ENCODE peak calls at places on chromosomes 6 and 20, in six cellular contexts. F, M, O, C, P and H are unnamed samples.
A peak's percentile ranks its signal among the peaks of the same experiment; 100 is the strongest.

GRCh38 chr20:23445596-23446217 is 6.2 kb downstream of the CSTL1 start:
- DNase-seq in C (no peak), P (no peak), O (no peak), F (peak; percentile 83), M (peak; percentile 93), H (no peak)

GRCh38 chr6:165456327-165456726 is 146.9 kb upstream of the C6orf118 start:
- DNase-seq in F (peak; percentile 29), M (no peak), O (no peak), P (no peak), C (no peak), H (no peak)

GRCh38 chr6:109424946-109425345 is 15.5 kb downstream of the PPIL6 start:
- DNase-seq in P (no peak), C (no peak), F (peak; percentile 10), M (no peak), O (no peak), H (no peak)

GRCh38 chr6:159445351-159445750 is 247.7 kb downstream of the SOD2 start:
- DNase-seq in F (no peak), O (no peak), C (no peak), P (no peak), M (no peak), H (no peak)

GRCh38 chr6:68880050-68880449 is 245.0 kb downstream of the ADGRB3 start:
- DNase-seq in M (no peak), F (no peak), O (no peak), C (no peak), P (no peak), H (no peak)

GRCh38 chr6:45816674-45817297 is 198.9 kb downstream of the CLIC5 start:
- DNase-seq in O (no peak), P (no peak), F (peak; percentile 26), M (no peak), C (no peak), H (no peak)

GRCh38 chr6:56335733-56336132 is 88.4 kb upstream of the COL21A1 start:
- DNase-seq in C (no peak), O (no peak), M (peak; percentile 95), F (peak; percentile 94), P (no peak), H (no peak)

GRCh38 chr6:17628873-17629272 is 28.8 kb downstream of the FAM8A1 start:
- DNase-seq in P (no peak), F (no peak), M (no peak), C (no peak), O (no peak), H (no peak)

GRCh38 chr6:112979830-112980229 is 632.7 kb downstream of the RFPL4B start:
- DNase-seq in C (no peak), O (no peak), F (no peak), M (peak; percentile 39), P (no peak), H (peak; percentile 17)

GRCh38 chr20:52290602-52291001 is 99.0 kb upstream of the ZFP64 start:
- DNase-seq in M (no peak), C (no peak), P (no peak), O (no peak), F (no peak), H (no peak)

GRCh38 chr6:34243131-34243771 is 5.6 kb downstream of the SMIM29 start:
- DNase-seq in O (no peak), P (no peak), M (peak; percentile 67), F (peak; percentile 77), C (peak; percentile 37), H (no peak)

GRCh38 chr6:42498473-42499128 is 46.9 kb upstream of the TRERF1 start:
- DNase-seq in M (peak; percentile 3), F (no peak), P (peak; percentile 81), O (no peak), C (no peak), H (no peak)

GRCh38 chr20:36847009-36847709 is 28.8 kb upstream of the TLDC2 start:
- DNase-seq in M (no peak), O (no peak), C (peak; percentile 72), P (peak; percentile 40), F (peak; percentile 83), H (peak; percentile 78)

GRCh38 chr6:82205793-82206425 is 41.6 kb downstream of the IBTK start:
- DNase-seq in P (peak; percentile 37), F (peak; percentile 15), M (no peak), O (no peak), C (no peak), H (no peak)

GRCh38 chr20:50460608-50461268 is 49.4 kb upstream of the PTPN1 start:
- DNase-seq in F (peak; percentile 75), M (peak; percentile 97), C (peak; percentile 90), O (peak; percentile 63), P (peak; percentile 83), H (peak; percentile 95)

GRCh38 chr6:167210375-167211295 is 52.9 kb upstream of the GPR31 start:
- DNase-seq in F (no peak), M (no peak), O (peak; percentile 59), C (no peak), P (no peak), H (no peak)

GRCh38 chr6:111503660-111504059 is 20.6 kb upstream of the REV3L start:
- DNase-seq in C (no peak), F (peak; percentile 19), M (no peak), P (no peak), O (no peak), H (no peak)

GRCh38 chr6:17093692-17094091 is 8.2 kb upstream of the STMND1 start:
- DNase-seq in O (no peak), F (no peak), M (peak; percentile 62), C (no peak), P (peak; percentile 27), H (no peak)

GRCh38 chr6:33672808-33673207 is 38.7 kb downstream of the UQCC2 start:
- DNase-seq in M (peak; percentile 93), O (no peak), C (no peak), P (no peak), F (peak; percentile 95), H (peak; percentile 92)

GRCh38 chr20:38700926-38701325 is 23.4 kb upstream of the SLC32A1 start:
- DNase-seq in O (no peak), C (no peak), F (no peak), M (no peak), P (no peak), H (no peak)

GRCh38 chr20:50548396-50548795 is 38.2 kb downstream of the PTPN1 start:
- DNase-seq in F (no peak), O (no peak), P (no peak), C (no peak), M (no peak), H (no peak)

GRCh38 chr20:4110885-4111284 is 95.5 kb upstream of the RNF24 start:
- DNase-seq in M (no peak), F (no peak), C (no peak), P (no peak), O (no peak), H (no peak)

GRCh38 chr20:4406627-4407026 is 315.1 kb upstream of the PRND start:
- DNase-seq in O (no peak), F (peak; percentile 88), P (no peak), C (no peak), M (peak; percentile 69), H (no peak)

GRCh38 chr20:48617481-48617880 is 210.3 kb downstream of the PREX1 start:
- DNase-seq in F (no peak), C (no peak), O (no peak), P (no peak), M (no peak), H (no peak)

GRCh38 chr20:22525821-22526220 is 58.6 kb downstream of the FOXA2 start:
- DNase-seq in M (no peak), O (no peak), F (no peak), P (no peak), C (no peak), H (no peak)

GRCh38 chr6:7390218-7390878 is 740 bp downstream of the RIOK1 start:
- DNase-seq in M (no peak), F (peak; percentile 76), P (no peak), C (no peak), O (no peak), H (no peak)
- TF ChIP-seq CTCF in M (peak; percentile 41), F (no peak), P (no peak), C (no peak), O (no peak), H (no peak)

DNA sequence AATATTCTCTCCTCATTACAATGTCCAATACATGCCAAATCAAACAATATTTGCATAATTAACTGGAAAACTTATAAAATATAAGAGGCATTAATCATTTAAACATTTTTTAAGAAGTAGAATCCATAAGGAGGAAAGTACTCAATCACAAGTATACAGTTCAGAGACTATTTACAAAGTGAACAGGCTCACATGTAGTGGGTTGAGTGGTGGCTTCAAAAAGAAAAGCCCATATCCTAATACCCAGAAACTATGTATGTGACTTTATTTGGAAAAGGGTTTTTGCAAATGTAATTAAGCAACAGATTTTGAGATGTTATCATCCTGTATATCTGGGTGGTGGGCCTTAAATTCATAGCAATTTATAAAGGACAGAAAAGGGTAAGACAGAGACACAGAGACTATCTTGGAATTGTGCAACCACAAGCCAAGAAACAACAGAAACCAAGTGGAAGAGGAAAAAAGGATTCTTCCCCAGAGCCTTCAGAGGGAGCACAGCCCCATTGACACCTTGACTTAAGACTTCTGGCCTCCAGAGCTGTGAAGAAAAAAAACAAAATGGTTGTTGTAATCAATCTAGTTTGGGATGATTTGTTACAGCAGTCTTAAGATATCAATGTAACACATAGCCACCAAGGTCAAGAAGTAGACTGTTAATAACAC is 32.7 kb upstream of the CRISP1 start:
- DNase-seq in C (no peak), P (no peak), O (no peak), M (no peak), F (no peak), H (no peak)
- H3K9me3 ChIP-seq in C (peaks cover 3% of the 10 kb centered on the region), P (no peaks in the 10 kb centered on the region), O (peaks cover 5% of the 10 kb centered on the region), M (no peaks in the 10 kb centered on the region), F (no peaks in the 10 kb centered on the region), H (no peaks in the 10 kb centered on the region)

GRCh38 chr6:148472495-148473105 is 130.0 kb downstream of the SASH1 start:
- DNase-seq in P (no peak), M (no peak), O (no peak), C (no peak), F (no peak), H (no peak)
- H3K27ac ChIP-seq in P (no peak overlapping the region), M (no peak overlapping the region), O (peak overlapping the region; percentile 60), C (no peak overlapping the region), F (no peak overlapping the region), H (peak overlapping the region; percentile 21)

GRCh38 chr6:4380881-4381281 is 245.5 kb upstream of the ECI2 start:
- DNase-seq in P (peak; percentile 75), C (no peak), M (no peak), O (no peak), F (no peak), H (no peak)

GRCh38 chr6:4382362-4382853 is 247.0 kb upstream of the ECI2 start:
- DNase-seq in P (no peak), O (no peak), M (no peak), F (no peak), C (no peak), H (no peak)

GRCh38 chr6:4383910-4384637 is 248.7 kb upstream of the ECI2 start:
- DNase-seq in C (no peak), O (no peak), P (no peak), F (no peak), M (no peak), H (no peak)

GRCh38 chr6:4381379-4381778 is 246.0 kb upstream of the ECI2 start:
- DNase-seq in M (no peak), O (no peak), C (no peak), P (no peak), F (peak; percentile 89), H (no peak)

DNA sequence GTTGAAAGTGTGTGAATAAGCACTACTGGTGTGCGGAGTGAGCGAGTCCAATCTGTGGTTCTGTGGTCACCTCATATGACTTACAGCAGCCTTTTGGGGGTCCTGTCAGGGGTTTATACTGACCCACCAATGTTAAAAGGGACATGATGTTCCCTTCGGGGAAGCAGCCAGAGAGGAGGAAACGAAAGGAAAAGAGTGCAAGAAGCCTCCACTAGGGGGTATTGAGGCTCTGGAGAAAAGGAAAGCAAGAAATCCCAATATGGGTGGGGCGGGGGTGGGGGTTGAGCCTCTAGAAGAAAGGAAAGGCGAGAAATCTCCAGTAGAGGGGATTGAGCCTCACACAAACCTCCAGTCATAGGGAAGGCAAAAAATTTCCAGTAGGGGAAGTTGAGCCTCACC is 249.3 kb upstream of the ECI2 start:
- DNase-seq in O (no peak), M (no peak), C (no peak), F (no peak), P (no peak), H (no peak)
- TF ChIP-seq CTCF in O (no peak), M (no peak), C (no peak), F (no peak), P (no peak), H (no peak)